ENCODE peak calls at places on chromosome 13, in four cellular contexts. O is stimulated activated CD4-positive, alpha-beta T cell treated with anti-CD3 and anti-CD28 coated beads, Interleukin-1b, Interleukin-23, amount 100 ng/mL, for 48 hours; M is stomach; Q is CD8-positive, alpha-beta T cell. E is an unnamed sample.

GRCh38 chr13:38849316-38849715 is 141.3 kb downstream of the STOML3 start:
- DNase-seq in O (no peak), M (no peak), Q (no peak), E (no peak)

GRCh38 chr13:55577082-55577846 is 1563.5 kb upstream of the PRR20A start:
- DNase-seq in O (no peak), M (no peak), Q (no peak), E (no peak)

GRCh38 chr13:107458269-107458668 is 757.1 kb downstream of the LIG4 start:
- DNase-seq in O (no peak), M (no peak), Q (no peak), E (no peak)

GRCh38 chr13:50460366-50460765 is 383.1 kb downstream of the DLEU7 start:
- DNase-seq in O (no peak), M (no peak), Q (no peak), E (no peak)

GRCh38 chr13:33188093-33188882 is 97.3 kb downstream of the STARD13 start:
- DNase-seq in O (no peak), M (no peak), Q (no peak), E (peak)

GRCh38 chr13:91216928-91217700 is 130.4 kb upstream of the MIR17HG start:
- DNase-seq in O (no peak), M (no peak), Q (no peak), E (no peak)

GRCh38 chr13:91904005-91904404 is 505.6 kb downstream of the GPC5 start:
- DNase-seq in O (no peak), M (no peak), Q (no peak), E (no peak)

GRCh38 chr13:99308481-99309087 is 1.4 kb upstream of the GPR183 start:
- DNase-seq in O (no peak), M (no peak), Q (no peak), E (peak)

GRCh38 chr13:98022210-98022609 is 68.7 kb downstream of the IPO5 start:
- DNase-seq in O (no peak), M (no peak), Q (no peak), E (peak)

GRCh38 chr13:24997367-24997967 is 98.5 kb upstream of the PABPC3 start:
- DNase-seq in O (no peak), M (no peak), Q (no peak), E (no peak)

GRCh38 chr13:27476943-27477681 is 26.7 kb upstream of the MTIF3 start:
- DNase-seq in O (peak), M (peak), Q (peak), E (no peak)

GRCh38 chr13:75512253-75512652 is 25.4 kb downstream of the COMMD6 start:
- DNase-seq in O (no peak), M (no peak), Q (no peak), E (no peak)

GRCh38 chr13:51501592-51502205 is 48.9 kb upstream of the INTS6 start:
- DNase-seq in O (no peak), M (no peak), Q (no peak), E (peak)

GRCh38 chr13:80955487-80955886 is 614.6 kb upstream of the SPRY2 start:
- DNase-seq in O (no peak), M (no peak), Q (no peak), E (peak)

GRCh38 chr13:110126391-110126961 is 180.5 kb downstream of the COL4A1 start:
- DNase-seq in O (no peak), M (no peak), Q (no peak), E (peak)

GRCh38 chr13:98930014-98930625 is 47.7 kb downstream of the DOCK9 start:
- DNase-seq in O (no peak), M (no peak), Q (no peak), E (no peak)

GRCh38 chr13:42047561-42048322 is 706 bp upstream of the DGKH start:
- DNase-seq in O (peak), M (peak), Q (peak), E (peak)

GRCh38 chr13:62483774-62484173 is 1068.1 kb upstream of the PCDH20 start:
- DNase-seq in O (no peak), M (no peak), Q (no peak), E (peak)

GRCh38 chr13:44206429-44206828 is 167.2 kb upstream of the SERP2 start:
- DNase-seq in O (no peak), M (no peak), Q (no peak), E (no peak)

GRCh38 chr13:69566104-69566716 is 541.4 kb upstream of the ATXN8OS start:
- DNase-seq in O (no peak), M (no peak), Q (no peak), E (no peak)

GRCh38 chr13:40987606-40988280 is 31.4 kb downstream of the ELF1 start:
- DNase-seq in O (no peak), M (no peak), Q (no peak), E (no peak)

GRCh38 chr13:103067751-103068563 is 1.7 kb upstream of the SLC10A2 start:
- DNase-seq in O (no peak), M (no peak), Q (no peak), E (no peak)

GRCh38 chr13:50069255-50069654 is 54.0 kb downstream of the KCNRG start:
- DNase-seq in O (no peak), M (no peak), Q (no peak), E (no peak)

GRCh38 chr13:31797154-31797775 is 57.9 kb downstream of the RXFP2 start:
- DNase-seq in O (no peak), M (no peak), Q (no peak), E (peak)

GRCh38 chr13:113918580-113918979 is 54.7 kb upstream of the GAS6 start:
- DNase-seq in O (no peak), M (peak), Q (no peak), E (no peak)

GRCh38 chr13:73625562-73626339 is 508.5 kb downstream of the KLF12 start:
- DNase-seq in O (no peak), M (no peak), Q (peak), E (no peak)

E was measured in astrocyte.